ENCODE peak calls at places on chromosomes 16 and 17, in nine cellular contexts. B is HFF-Myc; J is ascending aorta; T is heart right ventricle; U is CD8-positive, alpha-beta T cell; I is upper lobe of left lung; D is fibroblast of mammary gland; N is IMR-90; Z is stomach. G is an unnamed sample.

GRCh38 chr16:19463468-19464315 is 46.0 kb downstream of the TMC5 start:
- DNase-seq in B (no peak), J (no peak), T (no peak), U (no peak), I (no peak), D (no peak), N (no peak), Z (peak; percentile 39), G (no peak)

GRCh38 chr17:76530489-76530814 is 7.1 kb downstream of the CYGB start:
- DNase-seq in B (no peak), J (no peak), T (no peak), U (no peak), I (no peak), D (no peak), N (no peak), Z (no peak), G (no peak)

GRCh38 chr16:11162571-11163268 is 93.3 kb downstream of the SOCS1 start:
- DNase-seq in B (no peak), J (no peak), T (no peak), U (no peak), I (no peak), D (no peak), N (no peak), Z (no peak), G (no peak)

GRCh38 chr16:23557779-23558330 is 328 bp downstream of the UBFD1 start:
- DNase-seq in B (no peak), J (no peak), T (peak; percentile 30), U (no peak), I (peak; percentile 21), D (peak; percentile 56), N (peak; percentile 44), Z (no peak), G (peak; percentile 23)

GRCh38 chr17:74970395-74970794 is 2.2 kb downstream of the HID1 start:
- DNase-seq in B (no peak), J (no peak), T (peak; percentile 33), U (no peak), I (no peak), D (no peak), N (no peak), Z (no peak), G (no peak)

GRCh38 chr17:55601874-55602364 is 90.7 kb upstream of the SMIM36 start:
- DNase-seq in B (no peak), J (no peak), T (no peak), U (no peak), I (no peak), D (peak; percentile 70), N (peak; percentile 61), Z (no peak), G (peak; percentile 69)

GRCh38 chr16:55571191-55571897 is 4.9 kb downstream of the CAPNS2 start:
- DNase-seq in B (no peak), J (no peak), T (no peak), U (no peak), I (no peak), D (no peak), N (no peak), Z (no peak), G (no peak)

GRCh38 chr17:57706761-57707160 is 38.3 kb downstream of the CCDC182 start:
- DNase-seq in B (no peak), J (peak; percentile 39), T (no peak), U (no peak), I (no peak), D (no peak), N (no peak), Z (no peak), G (no peak)

GRCh38 chr16:66357523-66357928 is 9.0 kb upstream of the CDH5 start:
- DNase-seq in B (peak; percentile 69), J (peak; percentile 77), T (peak; percentile 78), U (no peak), I (no peak), D (peak; percentile 82), N (peak; percentile 83), Z (peak; percentile 43), G (peak; percentile 39)

GRCh38 chr17:20156196-20157077 is 147.3 kb downstream of the SPECC1 start:
- DNase-seq in B (no peak), J (peak; percentile 66), T (no peak), U (no peak), I (peak; percentile 57), D (peak; percentile 7), N (peak; percentile 25), Z (peak; percentile 49), G (peak; percentile 55)

GRCh38 chr16:3759736-3760135 is 42.4 kb upstream of the TRAP1 start:
- DNase-seq in B (no peak), J (peak; percentile 33), T (no peak), U (no peak), I (no peak), D (no peak), N (no peak), Z (no peak), G (no peak)

GRCh38 chr17:29905086-29905878 is 24.7 kb downstream of the SSH2 start:
- DNase-seq in B (no peak), J (no peak), T (no peak), U (no peak), I (no peak), D (no peak), N (no peak), Z (no peak), G (no peak)

GRCh38 chr16:27961296-27961620 is 102.3 kb downstream of the GSG1L start:
- DNase-seq in B (no peak), J (peak; percentile 39), T (no peak), U (no peak), I (no peak), D (no peak), N (no peak), Z (no peak), G (no peak)

GRCh38 chr17:1894753-1895339 is 65.0 kb downstream of the RPA1 start:
- DNase-seq in B (no peak), J (no peak), T (no peak), U (no peak), I (peak; percentile 59), D (no peak), N (no peak), Z (no peak), G (no peak)

GRCh38 chr17:3978421-3979275 is 14.4 kb upstream of the ATP2A3 start:
- DNase-seq in B (no peak), J (no peak), T (peak; percentile 67), U (no peak), I (no peak), D (peak; percentile 22), N (no peak), Z (peak; percentile 78), G (no peak)

GRCh38 chr16:31344712-31345111 is 10.3 kb upstream of the ITGAX start:
- DNase-seq in B (no peak), J (peak; percentile 45), T (no peak), U (no peak), I (no peak), D (no peak), N (no peak), Z (no peak), G (peak; percentile 87)

GRCh38 chr16:14362774-14363371 is 267.2 kb downstream of the PARN start:
- DNase-seq in B (peak; percentile 57), J (no peak), T (no peak), U (no peak), I (no peak), D (peak; percentile 80), N (peak; percentile 74), Z (no peak), G (no peak)

GRCh38 chr17:79834575-79835469 is 4.4 kb downstream of the CBX4 start:
- DNase-seq in B (no peak), J (no peak), T (peak; percentile 13), U (no peak), I (no peak), D (no peak), N (no peak), Z (no peak), G (no peak)

GRCh38 chr17:49515196-49515770 is 20.2 kb downstream of the NGFR start:
- DNase-seq in B (peak; percentile 89), J (peak; percentile 94), T (peak; percentile 89), U (no peak), I (peak; percentile 74), D (peak; percentile 99), N (peak; percentile 93), Z (peak; percentile 86), G (peak; percentile 95)
- TF ChIP-seq CTCF in B (peak; percentile 18), J (peak; percentile 16), T (peak; percentile 50), U (no peak), I (peak; percentile 27), D (peak; percentile 41), N (peak; percentile 19), Z (no peak), G (no peak)

GRCh38 chr17:7838291-7839075 is 4.5 kb downstream of the KDM6B start:
- DNase-seq in B (no peak), J (no peak), T (no peak), U (no peak), I (no peak), D (peak; percentile 48), N (peak; percentile 78), Z (no peak), G (peak; percentile 56)
- H3K4me3 ChIP-seq in B (peak overlapping the region; percentile 83), J (no peak overlapping the region), T (no peak overlapping the region), U (no peak overlapping the region), I (peak overlapping the region; percentile 71), D (peak overlapping the region; percentile 6), N (peak overlapping the region; percentile 36), Z (peak overlapping the region; percentile 72), G (peak overlapping the region; percentile 96)

GRCh38 chr16:54140057-54140787 is 146.4 kb downstream of the IRX3 start:
- DNase-seq in B (no peak), J (no peak), T (no peak), U (no peak), I (no peak), D (no peak), N (peak; percentile 8), Z (no peak), G (no peak)
- TF ChIP-seq CTCF in B (no peak), J (no peak), T (no peak), U (no peak), I (no peak), D (no peak), N (no peak), Z (no peak), G (no peak)

GRCh38 chr17:35537569-35538209 is at the start of gene SLFN12L:
- DNase-seq in B (no peak), J (no peak), T (no peak), U (no peak), I (no peak), D (no peak), N (no peak), Z (no peak), G (peak; percentile 82)

GRCh38 chr17:35536664-35537160 is 766 bp downstream of the SLFN12L start:
- DNase-seq in B (no peak), J (no peak), T (no peak), U (no peak), I (no peak), D (no peak), N (no peak), Z (no peak), G (peak; percentile 54)

GRCh38 chr17:35541434-35541833 is 4.0 kb upstream of the SLFN12L start:
- DNase-seq in B (no peak), J (no peak), T (no peak), U (no peak), I (no peak), D (no peak), N (no peak), Z (no peak), G (no peak)

GRCh38 chr17:35540589-35541404 is 3.3 kb upstream of the SLFN12L start:
- DNase-seq in B (no peak), J (peak; percentile 74), T (peak; percentile 35), U (peak; percentile 17), I (peak; percentile 79), D (peak; percentile 25), N (peak; percentile 51), Z (peak; percentile 41), G (peak; percentile 75)

DNA sequence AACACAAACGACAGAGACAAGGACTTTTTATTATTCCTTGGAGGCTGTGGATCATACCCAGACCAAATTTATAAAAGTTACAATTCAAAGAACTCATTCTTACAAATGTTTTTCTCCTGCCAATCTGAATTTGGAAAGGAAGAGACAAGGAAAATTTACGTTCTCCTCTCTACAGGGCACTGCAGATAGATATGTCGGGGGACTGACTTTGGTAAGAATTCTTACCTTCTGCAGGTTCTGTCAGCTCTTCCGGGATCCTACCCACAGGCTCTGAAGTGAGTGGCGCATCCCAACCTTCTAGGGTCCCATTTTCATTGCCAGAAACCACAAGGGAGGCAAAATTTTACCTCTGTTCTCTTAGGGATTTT is 2.2 kb upstream of the SLFN12L start:
- DNase-seq in B (no peak), J (no peak), T (no peak), U (no peak), I (no peak), D (no peak), N (no peak), Z (no peak), G (no peak)
- H3K4me3 ChIP-seq in B (no peak overlapping the region), J (no peak overlapping the region), T (no peak overlapping the region), U (peak overlapping the region; percentile 6), I (no peak overlapping the region), D (no peak overlapping the region), N (no peak overlapping the region), Z (peak overlapping the region; percentile 1), G (peak overlapping the region; percentile 79)

G was measured in GM12865.